ENCODE peak calls at places on chromosomes 5 and 9, in five cellular contexts. One of them, this sample, is unnamed.

GRCh38 chr9:97470076-97470475 is 31.4 kb upstream of the TMOD1 start:
- DNase-seq in adipocyte: no peak
- DNase-seq in cardiac muscle cell: no peak
- DNase-seq in CD8-positive, alpha-beta T cell: no peak
- DNase-seq in heart right ventricle: no peak
- DNase-seq in this sample: no peak

GRCh38 chr5:171092194-171092593 is 216.9 kb upstream of the TLX3 start:
- DNase-seq in cardiac muscle cell: peak
- DNase-seq in CD8-positive, alpha-beta T cell: no peak
- DNase-seq in adipocyte: peak
- DNase-seq in heart right ventricle: no peak
- DNase-seq in this sample: no peak

GRCh38 chr9:35488566-35489312 is 1.2 kb upstream of the RUSC2 start:
- DNase-seq in heart right ventricle: no peak
- DNase-seq in adipocyte: no peak
- DNase-seq in cardiac muscle cell: no peak
- DNase-seq in CD8-positive, alpha-beta T cell: no peak
- DNase-seq in this sample: no peak

GRCh38 chr5:72447751-72448150 is 59.5 kb downstream of the ZNF366 start:
- DNase-seq in CD8-positive, alpha-beta T cell: no peak
- DNase-seq in adipocyte: no peak
- DNase-seq in heart right ventricle: no peak
- DNase-seq in cardiac muscle cell: no peak
- DNase-seq in this sample: no peak

GRCh38 chr5:178462846-178463245 is 127.3 kb downstream of the COL23A1 start:
- DNase-seq in adipocyte: no peak
- DNase-seq in heart right ventricle: no peak
- DNase-seq in CD8-positive, alpha-beta T cell: no peak
- DNase-seq in cardiac muscle cell: no peak
- DNase-seq in this sample: no peak

GRCh38 chr9:134889386-134890214 is 9.0 kb downstream of the FCN2 start:
- DNase-seq in cardiac muscle cell: no peak
- DNase-seq in CD8-positive, alpha-beta T cell: no peak
- DNase-seq in heart right ventricle: no peak
- DNase-seq in adipocyte: no peak
- DNase-seq in this sample: no peak

GRCh38 chr9:87667164-87667738 is 58.7 kb upstream of the CTSL start:
- DNase-seq in CD8-positive, alpha-beta T cell: no peak
- DNase-seq in heart right ventricle: no peak
- DNase-seq in cardiac muscle cell: no peak
- DNase-seq in adipocyte: peak
- DNase-seq in this sample: no peak

GRCh38 chr9:129944501-129945116 is 98.4 kb downstream of the FNBP1 start:
- DNase-seq in cardiac muscle cell: no peak
- DNase-seq in adipocyte: no peak
- DNase-seq in heart right ventricle: no peak
- DNase-seq in CD8-positive, alpha-beta T cell: peak
- DNase-seq in this sample: peak

GRCh38 chr9:2241461-2241874 is 226.3 kb downstream of the SMARCA2 start:
- DNase-seq in adipocyte: no peak
- DNase-seq in heart right ventricle: peak
- DNase-seq in CD8-positive, alpha-beta T cell: no peak
- DNase-seq in cardiac muscle cell: peak
- DNase-seq in this sample: no peak

GRCh38 chr9:137046094-137046787 is at the start of gene NPDC1:
- DNase-seq in CD8-positive, alpha-beta T cell: peak
- DNase-seq in cardiac muscle cell: peak
- DNase-seq in heart right ventricle: peak
- DNase-seq in adipocyte: peak
- DNase-seq in this sample: peak

GRCh38 chr5:144436007-144436406 is 265.3 kb downstream of the KCTD16 start:
- DNase-seq in cardiac muscle cell: no peak
- DNase-seq in adipocyte: no peak
- DNase-seq in heart right ventricle: no peak
- DNase-seq in CD8-positive, alpha-beta T cell: no peak
- DNase-seq in this sample: no peak

GRCh38 chr9:90942555-90942954 is 140.9 kb downstream of the SYK start:
- DNase-seq in CD8-positive, alpha-beta T cell: no peak
- DNase-seq in heart right ventricle: no peak
- DNase-seq in cardiac muscle cell: no peak
- DNase-seq in adipocyte: no peak
- DNase-seq in this sample: no peak

GRCh38 chr5:74179183-74179582 is 461.3 kb downstream of the ENC1 start:
- DNase-seq in CD8-positive, alpha-beta T cell: no peak
- DNase-seq in cardiac muscle cell: peak
- DNase-seq in adipocyte: peak
- DNase-seq in heart right ventricle: no peak
- DNase-seq in this sample: no peak
- H3K4me3 ChIP-seq in CD8-positive, alpha-beta T cell: no peak
- H3K4me3 ChIP-seq in cardiac muscle cell: no peak
- H3K4me3 ChIP-seq in adipocyte: no peak
- H3K4me3 ChIP-seq in heart right ventricle: no peak
- H3K4me3 ChIP-seq in this sample: no peak

GRCh38 chr5:57783693-57784092 is 301.1 kb upstream of the ACTBL2 start:
- DNase-seq in cardiac muscle cell: peak
- DNase-seq in adipocyte: peak
- DNase-seq in CD8-positive, alpha-beta T cell: no peak
- DNase-seq in heart right ventricle: no peak
- DNase-seq in this sample: no peak
- H3K4me3 ChIP-seq in cardiac muscle cell: no peak
- H3K4me3 ChIP-seq in adipocyte: peak
- H3K4me3 ChIP-seq in CD8-positive, alpha-beta T cell: no peak
- H3K4me3 ChIP-seq in heart right ventricle: peak
- H3K4me3 ChIP-seq in this sample: no peak

GRCh38 chr9:112218908-112219307 is 43.8 kb upstream of the SUSD1 start:
- DNase-seq in heart right ventricle: no peak
- DNase-seq in cardiac muscle cell: no peak
- DNase-seq in adipocyte: no peak
- DNase-seq in CD8-positive, alpha-beta T cell: no peak
- DNase-seq in this sample: no peak
- H3K4me3 ChIP-seq in heart right ventricle: no peak
- H3K4me3 ChIP-seq in cardiac muscle cell: no peak
- H3K4me3 ChIP-seq in adipocyte: no peak
- H3K4me3 ChIP-seq in CD8-positive, alpha-beta T cell: no peak
- H3K4me3 ChIP-seq in this sample: no peak

DNA sequence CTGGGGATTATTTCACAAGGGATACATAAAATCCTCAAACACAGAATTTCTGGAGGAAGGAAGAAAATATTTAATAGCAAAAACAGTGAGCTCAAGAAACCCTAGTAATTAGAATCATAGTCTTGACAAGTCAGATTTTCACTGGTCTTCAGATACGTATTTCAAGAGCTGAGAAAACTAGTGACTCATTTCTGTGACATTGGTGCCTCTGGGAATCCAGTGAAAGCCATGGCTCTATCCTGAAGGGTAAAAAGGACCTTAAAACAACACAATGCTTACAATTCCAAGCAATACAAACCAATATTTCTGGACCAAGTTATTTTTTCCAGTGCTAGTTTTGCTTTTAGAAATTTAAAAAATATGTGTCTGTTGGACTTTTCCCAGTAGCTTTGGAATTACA is 140.4 kb downstream of the LPAR1 start:
- DNase-seq in heart right ventricle: no peak
- DNase-seq in adipocyte: peak
- DNase-seq in CD8-positive, alpha-beta T cell: no peak
- DNase-seq in cardiac muscle cell: no peak
- DNase-seq in this sample: no peak
- H3K4me3 ChIP-seq in heart right ventricle: no peak
- H3K4me3 ChIP-seq in adipocyte: no peak
- H3K4me3 ChIP-seq in CD8-positive, alpha-beta T cell: no peak
- H3K4me3 ChIP-seq in cardiac muscle cell: no peak
- H3K4me3 ChIP-seq in this sample: no peak

DNA sequence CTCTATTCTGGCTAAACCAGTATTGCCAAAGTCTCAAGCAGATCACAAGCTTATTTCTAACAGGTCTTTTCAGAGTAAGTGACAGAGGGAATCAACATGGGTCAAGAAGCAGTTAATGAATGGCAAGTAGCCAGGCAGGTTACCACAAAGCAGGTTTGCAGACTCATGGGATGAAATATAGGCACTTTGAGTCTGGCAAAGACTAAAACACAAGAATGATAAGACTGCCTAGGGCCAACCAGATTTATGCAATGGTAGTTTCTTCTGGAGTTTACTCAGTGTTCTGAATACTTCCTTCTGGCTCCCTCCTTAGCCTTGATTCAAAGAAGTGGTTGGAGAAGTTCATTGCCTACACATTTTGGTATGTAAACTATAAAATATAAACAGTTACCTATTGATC is 3.6 kb downstream of the HMGCS1 start:
- DNase-seq in cardiac muscle cell: no peak
- DNase-seq in CD8-positive, alpha-beta T cell: no peak
- DNase-seq in heart right ventricle: no peak
- DNase-seq in adipocyte: peak
- DNase-seq in this sample: no peak
- H3K4me3 ChIP-seq in cardiac muscle cell: no peak
- H3K4me3 ChIP-seq in CD8-positive, alpha-beta T cell: no peak
- H3K4me3 ChIP-seq in heart right ventricle: no peak
- H3K4me3 ChIP-seq in adipocyte: peak
- H3K4me3 ChIP-seq in this sample: no peak

GRCh38 chr5:17256171-17256570 is 38.7 kb downstream of the BASP1 start:
- DNase-seq in heart right ventricle: no peak
- DNase-seq in CD8-positive, alpha-beta T cell: no peak
- DNase-seq in cardiac muscle cell: no peak
- DNase-seq in adipocyte: no peak
- DNase-seq in this sample: no peak

GRCh38 chr5:17256839-17257238 is 39.4 kb downstream of the BASP1 start:
- DNase-seq in heart right ventricle: no peak
- DNase-seq in adipocyte: no peak
- DNase-seq in cardiac muscle cell: no peak
- DNase-seq in CD8-positive, alpha-beta T cell: no peak
- DNase-seq in this sample: no peak

GRCh38 chr5:17255471-17256016 is 38.1 kb downstream of the BASP1 start:
- DNase-seq in adipocyte: no peak
- DNase-seq in CD8-positive, alpha-beta T cell: no peak
- DNase-seq in heart right ventricle: no peak
- DNase-seq in cardiac muscle cell: peak
- DNase-seq in this sample: no peak

GRCh38 chr5:17248999-17249634 is 31.7 kb downstream of the BASP1 start:
- DNase-seq in adipocyte: peak
- DNase-seq in heart right ventricle: no peak
- DNase-seq in CD8-positive, alpha-beta T cell: no peak
- DNase-seq in cardiac muscle cell: peak
- DNase-seq in this sample: no peak

GRCh38 chr5:17252543-17252942 is 35.1 kb downstream of the BASP1 start:
- DNase-seq in adipocyte: peak
- DNase-seq in heart right ventricle: no peak
- DNase-seq in cardiac muscle cell: no peak
- DNase-seq in CD8-positive, alpha-beta T cell: no peak
- DNase-seq in this sample: no peak
- H3K4me3 ChIP-seq in adipocyte: no peak
- H3K4me3 ChIP-seq in heart right ventricle: no peak
- H3K4me3 ChIP-seq in cardiac muscle cell: no peak
- H3K4me3 ChIP-seq in CD8-positive, alpha-beta T cell: no peak
- H3K4me3 ChIP-seq in this sample: no peak

DNA sequence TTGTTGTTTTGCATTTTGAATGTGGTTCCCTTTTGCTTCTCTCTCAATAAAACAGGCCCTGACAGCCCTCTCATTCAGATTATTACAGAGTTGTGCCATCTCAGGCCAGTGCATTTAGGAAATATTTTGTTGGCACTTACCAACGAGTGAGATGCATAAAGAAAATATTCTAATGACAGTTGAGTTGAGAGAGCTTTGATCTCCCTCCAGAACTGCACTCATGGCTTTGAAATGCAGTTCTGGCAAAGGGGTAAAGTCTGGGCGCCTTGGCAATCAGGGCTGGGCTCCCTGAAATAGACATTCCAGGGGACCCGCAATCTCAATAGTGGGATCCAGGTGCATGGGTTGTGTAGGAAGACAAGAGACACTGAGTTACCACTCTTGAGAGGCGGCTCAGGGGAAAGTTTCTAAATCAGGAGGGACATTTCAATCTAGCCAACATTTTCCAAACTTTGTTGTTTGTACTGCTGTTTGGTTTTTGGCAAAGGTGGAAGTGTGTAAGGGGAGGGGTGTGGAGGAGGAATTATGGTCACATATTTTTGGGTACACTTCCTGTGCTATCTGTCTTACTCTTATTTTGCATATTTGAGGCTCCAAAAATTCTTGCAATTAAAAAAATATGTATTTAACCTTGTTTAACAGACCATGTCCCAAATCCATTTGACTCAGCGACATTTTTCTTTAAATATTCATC is 48.8 kb downstream of the PAPPA start:
- DNase-seq in heart right ventricle: no peak
- DNase-seq in CD8-positive, alpha-beta T cell: no peak
- DNase-seq in adipocyte: no peak
- DNase-seq in cardiac muscle cell: no peak
- DNase-seq in this sample: no peak
- H3K4me3 ChIP-seq in heart right ventricle: no peak
- H3K4me3 ChIP-seq in CD8-positive, alpha-beta T cell: no peak
- H3K4me3 ChIP-seq in adipocyte: no peak
- H3K4me3 ChIP-seq in cardiac muscle cell: no peak
- H3K4me3 ChIP-seq in this sample: no peak

DNA sequence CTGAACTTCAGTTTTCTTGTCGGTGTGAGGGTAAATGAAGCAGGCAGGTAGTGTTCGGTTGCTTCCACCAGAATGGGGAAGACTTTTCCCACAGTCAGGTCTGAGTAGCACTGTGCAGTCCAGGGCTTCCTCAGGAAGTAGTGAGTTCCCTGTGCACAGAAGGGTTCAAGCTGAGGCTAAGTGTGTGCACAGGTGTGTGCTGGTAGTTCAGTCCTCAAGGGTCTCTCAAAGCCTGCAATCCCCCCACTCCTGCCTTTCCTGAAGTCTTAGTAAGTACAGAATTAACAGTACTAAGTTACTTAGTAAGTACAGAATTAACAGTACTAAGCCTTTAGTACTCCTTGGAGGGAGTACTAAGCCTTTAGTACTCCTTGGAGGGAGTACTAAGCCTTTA is 1.4 kb downstream of the DAB2IP start:
- DNase-seq in adipocyte: no peak
- DNase-seq in heart right ventricle: no peak
- DNase-seq in CD8-positive, alpha-beta T cell: no peak
- DNase-seq in cardiac muscle cell: no peak
- DNase-seq in this sample: no peak
- H3K4me3 ChIP-seq in adipocyte: no peak
- H3K4me3 ChIP-seq in heart right ventricle: peak
- H3K4me3 ChIP-seq in CD8-positive, alpha-beta T cell: no peak
- H3K4me3 ChIP-seq in cardiac muscle cell: peak
- H3K4me3 ChIP-seq in this sample: no peak